ENCODE peak calls at places on chromosomes 3 and 15, in nine cellular contexts. One of them, this sample, is unnamed.

GRCh38 chr3:139934557-139935070 is 371 bp upstream of the CLSTN2 start:
- DNase-seq in CD8-positive, alpha-beta T cell: no peak
- DNase-seq in OCI-LY7: no peak
- DNase-seq in cardiac muscle cell: peak; percentile 90
- DNase-seq in esophagus squamous epithelium: no peak
- DNase-seq in IMR-90: no peak
- DNase-seq in body of pancreas: peak; percentile 64
- DNase-seq in fibroblast of lung: peak; percentile 15
- DNase-seq in MM.1S: no peak
- DNase-seq in this sample: peak; percentile 48

GRCh38 chr3:39260957-39261356 is 18.9 kb downstream of the CX3CR1 start:
- DNase-seq in OCI-LY7: peak; percentile 65
- DNase-seq in esophagus squamous epithelium: peak; percentile 18
- DNase-seq in body of pancreas: peak; percentile 81
- DNase-seq in cardiac muscle cell: peak; percentile 68
- DNase-seq in MM.1S: peak; percentile 89
- DNase-seq in fibroblast of lung: peak; percentile 84
- DNase-seq in CD8-positive, alpha-beta T cell: peak; percentile 39
- DNase-seq in IMR-90: peak; percentile 71
- DNase-seq in this sample: peak; percentile 83

GRCh38 chr3:175346573-175347356 is 487.6 kb downstream of the NAALADL2 start:
- DNase-seq in OCI-LY7: no peak
- DNase-seq in cardiac muscle cell: no peak
- DNase-seq in body of pancreas: peak; percentile 48
- DNase-seq in fibroblast of lung: peak; percentile 96
- DNase-seq in esophagus squamous epithelium: no peak
- DNase-seq in IMR-90: peak; percentile 95
- DNase-seq in CD8-positive, alpha-beta T cell: no peak
- DNase-seq in MM.1S: peak; percentile 98
- DNase-seq in this sample: peak; percentile 64

GRCh38 chr3:169865176-169865800 is 4.4 kb downstream of the LRRC31 start:
- DNase-seq in esophagus squamous epithelium: no peak
- DNase-seq in fibroblast of lung: no peak
- DNase-seq in CD8-positive, alpha-beta T cell: no peak
- DNase-seq in OCI-LY7: peak; percentile 47
- DNase-seq in MM.1S: no peak
- DNase-seq in IMR-90: no peak
- DNase-seq in body of pancreas: no peak
- DNase-seq in cardiac muscle cell: no peak
- DNase-seq in this sample: no peak

GRCh38 chr3:39531681-39532080 is 64.2 kb downstream of the MOBP start:
- DNase-seq in IMR-90: peak; percentile 8
- DNase-seq in esophagus squamous epithelium: no peak
- DNase-seq in body of pancreas: peak; percentile 2
- DNase-seq in cardiac muscle cell: no peak
- DNase-seq in CD8-positive, alpha-beta T cell: no peak
- DNase-seq in OCI-LY7: no peak
- DNase-seq in MM.1S: no peak
- DNase-seq in fibroblast of lung: peak; percentile 1
- DNase-seq in this sample: no peak

GRCh38 chr15:64622410-64623260 is 152.8 kb downstream of the RBPMS2 start:
- DNase-seq in IMR-90: no peak
- DNase-seq in fibroblast of lung: no peak
- DNase-seq in cardiac muscle cell: no peak
- DNase-seq in MM.1S: no peak
- DNase-seq in body of pancreas: no peak
- DNase-seq in CD8-positive, alpha-beta T cell: peak; percentile 63
- DNase-seq in esophagus squamous epithelium: no peak
- DNase-seq in OCI-LY7: no peak
- DNase-seq in this sample: no peak

GRCh38 chr15:77002954-77003912 is 8.3 kb downstream of the PSTPIP1 start:
- DNase-seq in body of pancreas: peak; percentile 75
- DNase-seq in fibroblast of lung: no peak
- DNase-seq in OCI-LY7: peak; percentile 84
- DNase-seq in IMR-90: no peak
- DNase-seq in esophagus squamous epithelium: peak; percentile 17
- DNase-seq in CD8-positive, alpha-beta T cell: peak; percentile 71
- DNase-seq in MM.1S: peak; percentile 70
- DNase-seq in cardiac muscle cell: no peak
- DNase-seq in this sample: peak; percentile 57

GRCh38 chr3:134079111-134079531 is 49.4 kb upstream of the SLCO2A1 start:
- DNase-seq in OCI-LY7: no peak
- DNase-seq in fibroblast of lung: no peak
- DNase-seq in esophagus squamous epithelium: no peak
- DNase-seq in MM.1S: no peak
- DNase-seq in IMR-90: no peak
- DNase-seq in CD8-positive, alpha-beta T cell: no peak
- DNase-seq in body of pancreas: no peak
- DNase-seq in cardiac muscle cell: no peak
- DNase-seq in this sample: no peak

GRCh38 chr3:159637895-159638542 is 350.6 kb upstream of the IL12A start:
- DNase-seq in OCI-LY7: no peak
- DNase-seq in esophagus squamous epithelium: no peak
- DNase-seq in fibroblast of lung: peak; percentile 53
- DNase-seq in CD8-positive, alpha-beta T cell: no peak
- DNase-seq in IMR-90: peak; percentile 79
- DNase-seq in body of pancreas: no peak
- DNase-seq in cardiac muscle cell: no peak
- DNase-seq in MM.1S: no peak
- DNase-seq in this sample: no peak

GRCh38 chr15:63243101-63243500 is 34.3 kb upstream of the APH1B start:
- DNase-seq in esophagus squamous epithelium: no peak
- DNase-seq in fibroblast of lung: peak; percentile 90
- DNase-seq in CD8-positive, alpha-beta T cell: no peak
- DNase-seq in IMR-90: peak; percentile 74
- DNase-seq in OCI-LY7: no peak
- DNase-seq in body of pancreas: no peak
- DNase-seq in MM.1S: no peak
- DNase-seq in cardiac muscle cell: no peak
- DNase-seq in this sample: peak; percentile 23

GRCh38 chr3:4746241-4746958 is 232.8 kb upstream of the BHLHE40 start:
- DNase-seq in fibroblast of lung: no peak
- DNase-seq in OCI-LY7: no peak
- DNase-seq in esophagus squamous epithelium: no peak
- DNase-seq in cardiac muscle cell: no peak
- DNase-seq in body of pancreas: no peak
- DNase-seq in CD8-positive, alpha-beta T cell: no peak
- DNase-seq in IMR-90: peak; percentile 70
- DNase-seq in MM.1S: no peak
- DNase-seq in this sample: no peak

GRCh38 chr3:33433843-33434242 is 6.4 kb downstream of the UBP1 start:
- DNase-seq in IMR-90: peak; percentile 47
- DNase-seq in body of pancreas: no peak
- DNase-seq in OCI-LY7: no peak
- DNase-seq in cardiac muscle cell: no peak
- DNase-seq in fibroblast of lung: peak; percentile 32
- DNase-seq in MM.1S: no peak
- DNase-seq in esophagus squamous epithelium: no peak
- DNase-seq in CD8-positive, alpha-beta T cell: no peak
- DNase-seq in this sample: no peak

GRCh38 chr3:8637348-8637747 is 7.2 kb downstream of the SSUH2 start:
- DNase-seq in MM.1S: no peak
- DNase-seq in CD8-positive, alpha-beta T cell: no peak
- DNase-seq in body of pancreas: no peak
- DNase-seq in IMR-90: no peak
- DNase-seq in esophagus squamous epithelium: no peak
- DNase-seq in cardiac muscle cell: no peak
- DNase-seq in OCI-LY7: no peak
- DNase-seq in fibroblast of lung: no peak
- DNase-seq in this sample: no peak

GRCh38 chr3:30231277-30232141 is 374.9 kb upstream of the TGFBR2 start:
- DNase-seq in body of pancreas: no peak
- DNase-seq in IMR-90: peak; percentile 46
- DNase-seq in OCI-LY7: no peak
- DNase-seq in cardiac muscle cell: no peak
- DNase-seq in CD8-positive, alpha-beta T cell: no peak
- DNase-seq in fibroblast of lung: peak; percentile 66
- DNase-seq in MM.1S: peak; percentile 10
- DNase-seq in esophagus squamous epithelium: no peak
- DNase-seq in this sample: no peak

GRCh38 chr15:79972861-79973260 is 1.9 kb upstream of the BCL2A1 start:
- DNase-seq in IMR-90: no peak
- DNase-seq in MM.1S: no peak
- DNase-seq in body of pancreas: no peak
- DNase-seq in esophagus squamous epithelium: no peak
- DNase-seq in fibroblast of lung: no peak
- DNase-seq in CD8-positive, alpha-beta T cell: no peak
- DNase-seq in cardiac muscle cell: no peak
- DNase-seq in OCI-LY7: no peak
- DNase-seq in this sample: no peak

GRCh38 chr15:40775740-40776536 is 6.2 kb downstream of the C15orf62 start:
- DNase-seq in OCI-LY7: no peak
- DNase-seq in body of pancreas: no peak
- DNase-seq in CD8-positive, alpha-beta T cell: no peak
- DNase-seq in cardiac muscle cell: no peak
- DNase-seq in esophagus squamous epithelium: no peak
- DNase-seq in IMR-90: no peak
- DNase-seq in MM.1S: no peak
- DNase-seq in fibroblast of lung: no peak
- DNase-seq in this sample: no peak
- H3K4me1 ChIP-seq in OCI-LY7: peaks cover 6% of the 10 kb centered on the region
- H3K4me1 ChIP-seq in body of pancreas: no peaks in the 10 kb centered on the region
- H3K4me1 ChIP-seq in CD8-positive, alpha-beta T cell: peaks cover 7% of the 10 kb centered on the region
- H3K4me1 ChIP-seq in cardiac muscle cell: no peaks in the 10 kb centered on the region
- H3K4me1 ChIP-seq in esophagus squamous epithelium: peaks cover 47% of the 10 kb centered on the region
- H3K4me1 ChIP-seq in IMR-90: no peaks in the 10 kb centered on the region
- H3K4me1 ChIP-seq in MM.1S: peaks cover 19% of the 10 kb centered on the region
- H3K4me1 ChIP-seq in fibroblast of lung: peaks cover 5% of the 10 kb centered on the region
- H3K4me1 ChIP-seq in this sample: no peaks in the 10 kb centered on the region

GRCh38 chr15:70247281-70247680 is 149.6 kb upstream of the TLE3 start:
- DNase-seq in cardiac muscle cell: no peak
- DNase-seq in esophagus squamous epithelium: no peak
- DNase-seq in CD8-positive, alpha-beta T cell: no peak
- DNase-seq in IMR-90: no peak
- DNase-seq in fibroblast of lung: no peak
- DNase-seq in MM.1S: no peak
- DNase-seq in OCI-LY7: no peak
- DNase-seq in body of pancreas: no peak
- DNase-seq in this sample: no peak
- TF ChIP-seq CTCF in cardiac muscle cell: no peak
- TF ChIP-seq CTCF in esophagus squamous epithelium: no peak
- TF ChIP-seq CTCF in CD8-positive, alpha-beta T cell: no peak
- TF ChIP-seq CTCF in IMR-90: no peak
- TF ChIP-seq CTCF in fibroblast of lung: no peak
- TF ChIP-seq CTCF in MM.1S: no peak
- TF ChIP-seq CTCF in OCI-LY7: peak; percentile 44
- TF ChIP-seq CTCF in body of pancreas: no peak
- TF ChIP-seq CTCF in this sample: no peak

GRCh38 chr3:188241072-188241471 is 87.1 kb downstream of the LPP start:
- DNase-seq in fibroblast of lung: peak; percentile 67
- DNase-seq in OCI-LY7: peak; percentile 62
- DNase-seq in body of pancreas: peak; percentile 38
- DNase-seq in IMR-90: peak; percentile 67
- DNase-seq in CD8-positive, alpha-beta T cell: no peak
- DNase-seq in esophagus squamous epithelium: no peak
- DNase-seq in cardiac muscle cell: peak; percentile 67
- DNase-seq in MM.1S: no peak
- DNase-seq in this sample: no peak
- H3K4me3 ChIP-seq in fibroblast of lung: no peak overlapping the region
- H3K4me3 ChIP-seq in OCI-LY7: peak overlapping the region; percentile 57
- H3K4me3 ChIP-seq in body of pancreas: no peak overlapping the region
- H3K4me3 ChIP-seq in IMR-90: no peak overlapping the region
- H3K4me3 ChIP-seq in CD8-positive, alpha-beta T cell: no peak overlapping the region
- H3K4me3 ChIP-seq in esophagus squamous epithelium: no peak overlapping the region
- H3K4me3 ChIP-seq in cardiac muscle cell: no peak overlapping the region
- H3K4me3 ChIP-seq in MM.1S: no peak overlapping the region
- H3K4me3 ChIP-seq in this sample: no peak overlapping the region

GRCh38 chr3:152298393-152299242 is 29.9 kb downstream of the MBNL1 start:
- DNase-seq in OCI-LY7: peak; percentile 72
- DNase-seq in cardiac muscle cell: peak; percentile 45
- DNase-seq in IMR-90: peak; percentile 99
- DNase-seq in esophagus squamous epithelium: peak; percentile 5
- DNase-seq in fibroblast of lung: peak; percentile 100
- DNase-seq in body of pancreas: peak; percentile 83
- DNase-seq in MM.1S: no peak
- DNase-seq in CD8-positive, alpha-beta T cell: peak; percentile 48
- DNase-seq in this sample: peak; percentile 60

GRCh38 chr3:152296382-152296781 is 27.7 kb downstream of the MBNL1 start:
- DNase-seq in CD8-positive, alpha-beta T cell: no peak
- DNase-seq in OCI-LY7: no peak
- DNase-seq in esophagus squamous epithelium: no peak
- DNase-seq in fibroblast of lung: no peak
- DNase-seq in body of pancreas: no peak
- DNase-seq in cardiac muscle cell: no peak
- DNase-seq in MM.1S: no peak
- DNase-seq in IMR-90: no peak
- DNase-seq in this sample: no peak

GRCh38 chr3:152295834-152296233 is 27.1 kb downstream of the MBNL1 start:
- DNase-seq in MM.1S: no peak
- DNase-seq in OCI-LY7: no peak
- DNase-seq in esophagus squamous epithelium: no peak
- DNase-seq in CD8-positive, alpha-beta T cell: no peak
- DNase-seq in body of pancreas: no peak
- DNase-seq in IMR-90: no peak
- DNase-seq in fibroblast of lung: no peak
- DNase-seq in cardiac muscle cell: no peak
- DNase-seq in this sample: no peak

GRCh38 chr3:152295344-152295743 is 26.6 kb downstream of the MBNL1 start:
- DNase-seq in cardiac muscle cell: no peak
- DNase-seq in fibroblast of lung: no peak
- DNase-seq in MM.1S: no peak
- DNase-seq in esophagus squamous epithelium: no peak
- DNase-seq in OCI-LY7: no peak
- DNase-seq in IMR-90: no peak
- DNase-seq in body of pancreas: no peak
- DNase-seq in CD8-positive, alpha-beta T cell: no peak
- DNase-seq in this sample: no peak

DNA sequence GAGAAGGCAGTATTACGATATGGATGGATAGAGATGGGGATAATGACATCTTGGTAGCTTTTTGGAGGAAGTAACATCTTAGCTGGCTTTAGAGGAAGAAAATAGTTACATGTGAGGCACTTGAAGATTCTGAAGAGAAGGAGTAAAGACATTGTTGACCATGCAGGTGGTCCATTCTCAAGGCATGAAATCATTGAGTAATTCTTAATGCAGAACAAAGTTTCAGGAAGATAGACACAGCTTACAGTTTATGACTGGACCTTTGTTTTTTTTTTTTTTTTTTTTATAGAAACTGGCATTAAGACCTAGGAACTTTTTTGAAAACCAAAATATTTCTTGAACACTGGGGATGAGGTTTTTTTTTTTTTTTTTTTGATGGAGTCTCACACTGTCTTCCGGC is 28.3 kb downstream of the MBNL1 start:
- DNase-seq in body of pancreas: no peak
- DNase-seq in IMR-90: no peak
- DNase-seq in MM.1S: no peak
- DNase-seq in cardiac muscle cell: no peak
- DNase-seq in fibroblast of lung: no peak
- DNase-seq in CD8-positive, alpha-beta T cell: no peak
- DNase-seq in esophagus squamous epithelium: no peak
- DNase-seq in OCI-LY7: no peak
- DNase-seq in this sample: no peak
- H3K4me1 ChIP-seq in body of pancreas: peaks cover 63% of the 10 kb centered on the region
- H3K4me1 ChIP-seq in IMR-90: peaks cover 15% of the 10 kb centered on the region
- H3K4me1 ChIP-seq in MM.1S: peaks cover 18% of the 10 kb centered on the region
- H3K4me1 ChIP-seq in cardiac muscle cell: peaks cover 23% of the 10 kb centered on the region
- H3K4me1 ChIP-seq in fibroblast of lung: peaks cover 24% of the 10 kb centered on the region
- H3K4me1 ChIP-seq in CD8-positive, alpha-beta T cell: peaks cover 85% of the 10 kb centered on the region
- H3K4me1 ChIP-seq in esophagus squamous epithelium: peaks cover 88% of the 10 kb centered on the region
- H3K4me1 ChIP-seq in OCI-LY7: peaks cover 65% of the 10 kb centered on the region
- H3K4me1 ChIP-seq in this sample: peaks cover 69% of the 10 kb centered on the region